ENCODE peak calls at places on chromosome 16, in four cellular contexts. J is PC-9, X is upper lobe of left lung, E is mesenchymal stem cell. K is an unnamed sample.

GRCh38 chr16:79560923-79561322 is 39.6 kb downstream of the MAF start:
- DNase-seq in J (no peak), E (no peak), X (no peak), K (no peak)

GRCh38 chr16:47143329-47143676 is 442 bp downstream of the NETO2 start:
- DNase-seq in X (peak; percentile 94), E (peak; percentile 69), J (no peak), K (peak; percentile 6)

GRCh38 chr16:73036074-73036826 is 11.7 kb downstream of the ZFHX3 start:
- DNase-seq in E (peak; percentile 55), X (no peak), J (peak; percentile 81), K (no peak)

GRCh38 chr16:24036614-24037013 is 200.8 kb downstream of the PRKCB start:
- DNase-seq in E (peak; percentile 33), J (no peak), X (no peak), K (no peak)

GRCh38 chr16:9053006-9053601 is 38.3 kb upstream of the HAPSTR1 start:
- DNase-seq in J (peak; percentile 74), E (peak; percentile 87), X (no peak), K (no peak)

GRCh38 chr16:8375208-8375607 is 215.1 kb downstream of the TMEM114 start:
- DNase-seq in J (no peak), E (no peak), X (no peak), K (no peak)

GRCh38 chr16:28264656-28265055 is 27.7 kb upstream of the SBK1 start:
- DNase-seq in J (peak; percentile 63), X (no peak), E (peak; percentile 12), K (no peak)

GRCh38 chr16:27315333-27316037 is 1.7 kb downstream of the IL4R start:
- DNase-seq in E (peak; percentile 76), J (peak; percentile 99), X (peak; percentile 58), K (peak; percentile 75)

GRCh38 chr16:2996298-2996697 is 16.1 kb upstream of the PKMYT1 start:
- DNase-seq in J (no peak), X (peak; percentile 54), E (no peak), K (no peak)

GRCh38 chr16:65071371-65072311 is 50.2 kb downstream of the CDH11 start:
- DNase-seq in E (no peak), X (no peak), J (no peak), K (no peak)

GRCh38 chr16:70267516-70267915 is 15.8 kb upstream of the EXOSC6 start:
- DNase-seq in J (no peak), E (peak; percentile 56), X (no peak), K (no peak)

GRCh38 chr16:27257271-27257670 is 11.3 kb downstream of the NSMCE1 start:
- DNase-seq in E (no peak), X (no peak), J (no peak), K (no peak)

GRCh38 chr16:2530629-2531318 is 434 bp downstream of the CEMP1 start:
- DNase-seq in J (no peak), E (no peak), X (peak; percentile 61), K (no peak)

GRCh38 chr16:72740346-72740745 is 307.6 kb downstream of the ZFHX3 start:
- DNase-seq in E (peak; percentile 3), J (no peak), X (no peak), K (no peak)

DNA sequence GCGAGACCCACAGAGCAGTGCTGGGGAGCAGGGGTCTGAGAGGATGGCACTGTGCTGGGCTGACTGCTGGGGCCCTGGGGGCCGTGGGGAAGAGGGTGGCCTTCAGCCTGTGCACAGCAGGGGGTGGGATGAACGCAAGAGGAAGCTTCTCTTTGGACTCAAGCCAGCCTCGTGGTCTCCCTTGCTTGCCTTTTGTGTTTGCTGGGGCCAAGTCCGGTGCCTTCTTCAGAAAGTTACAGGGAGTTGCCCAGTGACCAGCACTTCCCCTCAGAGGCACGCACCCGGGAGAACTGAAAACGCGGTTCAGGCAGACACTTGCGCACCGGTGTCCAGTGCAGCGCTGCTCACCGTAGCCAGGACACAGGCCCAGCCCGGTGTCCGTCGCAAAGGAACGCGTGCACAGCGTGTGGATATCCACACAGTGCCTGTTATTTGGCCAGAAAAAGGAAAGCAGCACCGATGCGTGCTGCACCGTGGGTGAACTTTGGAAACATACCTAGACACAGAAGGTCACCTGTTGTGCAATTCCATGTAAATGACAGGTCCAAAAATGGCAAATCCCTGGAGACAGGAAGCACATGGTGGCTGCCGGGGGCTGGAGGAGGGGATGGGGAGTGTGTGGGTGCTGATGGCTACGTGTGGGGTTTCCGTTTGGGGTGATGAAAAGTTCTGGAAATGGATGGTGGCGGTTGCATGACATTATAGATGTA is 29.5 kb upstream of the NUDT16L1 start:
- DNase-seq in J (no peak), X (peak; percentile 68), E (no peak), K (no peak)
- H3K27ac ChIP-seq in J (no peak overlapping the region), X (peak overlapping the region; percentile 80), E (no peak overlapping the region), K (peak overlapping the region; percentile 37)

GRCh38 chr16:50614956-50615727 is 66.0 kb downstream of the SNX20 start:
- DNase-seq in E (no peak), J (no peak), X (no peak), K (no peak)
- H3K27ac ChIP-seq in E (no peak overlapping the region), J (no peak overlapping the region), X (no peak overlapping the region), K (no peak overlapping the region)

GRCh38 chr16:81473969-81474959 is 29.7 kb downstream of the CMIP start:
- DNase-seq in X (no peak), E (no peak), J (no peak), K (no peak)
- H3K27ac ChIP-seq in X (peak overlapping the region; percentile 41), E (no peak overlapping the region), J (no peak overlapping the region), K (no peak overlapping the region)

GRCh38 chr16:4178468-4179010 is 62.3 kb upstream of the ADCY9 start:
- DNase-seq in X (no peak), J (no peak), E (no peak), K (no peak)
- H3K27ac ChIP-seq in X (no peak overlapping the region), J (peak overlapping the region; percentile 42), E (no peak overlapping the region), K (peak overlapping the region; percentile 40)

GRCh38 chr16:67977469-67978227 is 2.7 kb downstream of the DPEP3 start:
- DNase-seq in X (no peak), E (no peak), J (no peak), K (no peak)

GRCh38 chr16:67979955-67980678 is at the start of gene DPEP3:
- DNase-seq in X (peak; percentile 82), J (no peak), E (no peak), K (no peak)

GRCh38 chr16:67976205-67976604 is 4.1 kb downstream of the DPEP3 start:
- DNase-seq in X (no peak), J (no peak), E (no peak), K (no peak)

GRCh38 chr16:67977005-67977404 is 3.3 kb downstream of the DPEP3 start:
- DNase-seq in E (no peak), X (no peak), J (no peak), K (no peak)

DNA sequence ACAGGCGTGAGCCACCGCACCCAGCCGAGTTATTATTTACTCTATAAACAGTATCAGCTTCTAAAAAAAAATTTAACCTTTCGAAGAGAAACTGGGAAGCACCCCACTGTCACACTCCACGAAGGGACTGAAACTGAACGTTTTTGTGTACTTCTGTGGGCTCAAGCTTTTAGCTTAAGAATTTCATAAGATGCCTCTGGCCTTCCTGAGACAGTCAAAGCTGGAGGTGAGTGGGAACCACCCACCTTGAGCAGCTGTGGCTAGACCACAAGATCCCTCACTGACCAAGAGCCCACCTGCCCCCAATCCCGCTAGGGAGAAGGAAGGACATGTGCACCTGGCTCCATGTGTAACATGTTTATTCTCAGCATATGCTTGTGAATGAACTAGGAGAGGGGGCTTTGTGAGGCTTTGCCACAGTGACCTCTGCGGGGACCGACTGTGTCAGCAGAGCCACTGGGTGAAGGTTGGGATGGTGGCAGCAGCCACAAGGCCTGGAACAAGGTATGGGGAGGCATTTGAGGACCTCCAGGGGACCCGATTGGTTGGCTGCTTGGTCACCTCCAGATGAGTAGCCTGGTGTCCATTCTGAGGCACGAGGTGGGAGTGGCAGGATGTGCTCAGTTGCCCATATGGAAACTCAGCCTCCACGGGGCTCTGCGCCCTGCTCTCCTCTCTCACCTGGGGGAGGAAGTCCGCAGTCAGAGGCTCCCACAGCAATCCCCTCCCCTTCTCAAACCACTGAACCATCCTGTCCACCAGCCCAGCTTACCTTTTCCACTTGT is 4.8 kb downstream of the DPEP3 start:
- DNase-seq in X (no peak), J (no peak), E (no peak), K (no peak)
- H3K27ac ChIP-seq in X (no peak overlapping the region), J (no peak overlapping the region), E (no peak overlapping the region), K (no peak overlapping the region)

GRCh38 chr16:68951991-68952877 is 108.9 kb downstream of the TANGO6 start:
- DNase-seq in X (no peak), J (peak; percentile 84), E (no peak), K (peak; percentile 61)

GRCh38 chr16:68948230-68948910 is 105.0 kb downstream of the TANGO6 start:
- DNase-seq in X (no peak), J (no peak), E (no peak), K (no peak)
- H3K27ac ChIP-seq in X (no peak overlapping the region), J (no peak overlapping the region), E (no peak overlapping the region), K (no peak overlapping the region)

DNA sequence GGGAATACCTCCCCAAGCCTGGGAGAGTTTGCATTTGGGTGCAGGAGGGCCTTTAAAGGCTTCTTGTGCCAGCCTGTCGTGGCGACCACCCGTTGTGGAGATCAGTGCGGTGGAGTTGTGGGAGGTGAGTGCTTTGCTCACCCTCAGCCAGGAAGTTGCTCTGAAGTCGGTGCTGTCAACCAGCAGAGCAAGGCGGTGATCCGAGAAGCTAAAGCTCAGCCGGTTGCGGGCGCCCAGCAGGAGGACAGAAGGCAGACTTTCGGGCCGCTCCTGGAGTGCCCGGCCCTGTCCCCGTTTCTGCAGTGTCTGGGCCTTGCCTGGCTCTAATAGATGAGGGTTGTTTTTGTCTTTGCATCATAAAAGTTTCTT is 1.4 kb downstream of the UBE2I start:
- DNase-seq in E (peak; percentile 23), J (no peak), X (no peak), K (no peak)
- H3K27ac ChIP-seq in E (peak overlapping the region; percentile 63), J (no peak overlapping the region), X (peak overlapping the region; percentile 69), K (peak overlapping the region; percentile 94)

GRCh38 chr16:87728026-87728425 is 37.8 kb downstream of the KLHDC4 start:
- DNase-seq in J (no peak), E (peak; percentile 26), X (no peak), K (no peak)
- H3K27ac ChIP-seq in J (no peak overlapping the region), E (no peak overlapping the region), X (no peak overlapping the region), K (no peak overlapping the region)

GRCh38 chr16:22130528-22130927 is 31.8 kb upstream of the SDR42E2 start:
- DNase-seq in E (no peak), J (no peak), X (no peak), K (no peak)
- H3K27ac ChIP-seq in E (no peak overlapping the region), J (no peak overlapping the region), X (no peak overlapping the region), K (no peak overlapping the region)

GRCh38 chr16:14564881-14565687 is 65.0 kb downstream of the PARN start:
- DNase-seq in X (no peak), J (peak; percentile 88), E (no peak), K (peak; percentile 22)
- H3K27ac ChIP-seq in X (no peak overlapping the region), J (peak overlapping the region; percentile 18), E (peak overlapping the region; percentile 15), K (peak overlapping the region; percentile 54)

K was measured in epithelial cell of prostate.